ENCODE peak calls at places on chromosomes 12 and 14, in nine cellular contexts. K is upper lobe of left lung, H is progenitor cell of endocrine pancreas, P is fibroblast of lung, M is esophagus squamous epithelium, B is choroid plexus epithelial cell, Q is epithelial cell of proximal tubule, Z is fibroblast of mammary gland, R is left ventricle myocardium inferior. A is an unnamed sample.

GRCh38 chr12:15227004-15227679 is 5.9 kb upstream of the RERG start:
- DNase-seq in B (peak), R (peak), K (no peak), M (no peak), Z (peak), P (peak), Q (no peak), H (no peak), A (no peak)

GRCh38 chr12:96989916-96990315 is 82.9 kb downstream of the NEDD1 start:
- DNase-seq in K (no peak), Z (no peak), B (peak), H (no peak), Q (no peak), M (no peak), R (no peak), P (peak), A (no peak)

GRCh38 chr14:31449971-31450610 is 7.2 kb downstream of the DTD2 start:
- DNase-seq in R (no peak), M (no peak), K (no peak), B (peak), P (peak), Z (peak), Q (no peak), H (no peak), A (no peak)

GRCh38 chr14:105312973-105313372 is 1.6 kb upstream of the PACS2 start:
- DNase-seq in P (no peak), B (no peak), R (no peak), M (no peak), H (no peak), Z (no peak), K (no peak), Q (no peak), A (no peak)

GRCh38 chr14:93926873-93927571 is at the start of gene FAM181A:
- DNase-seq in M (no peak), B (no peak), P (no peak), Q (no peak), Z (no peak), H (no peak), K (peak), R (no peak), A (no peak)

GRCh38 chr14:36502558-36503508 is 17.2 kb downstream of the NKX2-1 start:
- DNase-seq in K (no peak), P (no peak), M (no peak), R (no peak), B (no peak), H (no peak), Z (no peak), Q (no peak), A (no peak)

GRCh38 chr14:53042480-53042879 is 91.6 kb upstream of the FERMT2 start:
- DNase-seq in P (peak), K (no peak), Q (no peak), M (no peak), H (no peak), B (peak), Z (no peak), R (no peak), A (no peak)

GRCh38 chr12:92208613-92209121 is 63.0 kb upstream of the BTG1 start:
- DNase-seq in K (no peak), B (peak), Q (peak), P (peak), Z (peak), M (no peak), R (no peak), H (no peak), A (no peak)

GRCh38 chr12:55931317-55931779 is 386 bp downstream of the DGKA start:
- DNase-seq in Q (no peak), K (no peak), R (peak), H (no peak), M (no peak), Z (no peak), P (no peak), B (peak), A (no peak)

GRCh38 chr12:18165889-18166288 is 75.9 kb upstream of the RERGL start:
- DNase-seq in H (no peak), R (no peak), B (no peak), P (no peak), K (no peak), M (no peak), Q (no peak), Z (peak), A (no peak)

GRCh38 chr14:39376671-39377403 is 55.4 kb downstream of the FBXO33 start:
- DNase-seq in Q (no peak), R (no peak), M (no peak), H (no peak), K (no peak), B (peak), Z (peak), P (peak), A (no peak)

GRCh38 chr14:80669416-80669815 is 272.1 kb downstream of the CEP128 start:
- DNase-seq in M (no peak), B (no peak), Q (no peak), P (peak), K (no peak), Z (peak), R (no peak), H (no peak), A (no peak)

GRCh38 chr12:89417246-89417977 is 65.1 kb upstream of the DUSP6 start:
- DNase-seq in B (peak), Q (no peak), Z (peak), K (no peak), H (no peak), R (no peak), P (peak), M (no peak), A (no peak)

GRCh38 chr14:75794615-75795038 is 133.6 kb downstream of the TTLL5 start:
- DNase-seq in K (no peak), Q (peak), H (no peak), R (no peak), M (no peak), B (peak), Z (peak), P (peak), A (no peak)

GRCh38 chr12:24496755-24497154 is 452.1 kb downstream of the BCAT1 start:
- DNase-seq in R (no peak), Q (peak), M (no peak), K (no peak), P (peak), H (no peak), B (peak), Z (peak), A (no peak)

GRCh38 chr12:124567035-124567672 is at the start of gene NCOR2:
- DNase-seq in B (peak), P (no peak), Q (no peak), M (no peak), K (peak), R (no peak), Z (no peak), H (peak), A (no peak)

GRCh38 chr12:14367097-14367661 is 1.7 kb downstream of the ATF7IP start:
- DNase-seq in Z (peak), B (peak), H (no peak), R (no peak), P (peak), M (no peak), Q (no peak), K (no peak), A (no peak)

GRCh38 chr12:56749364-56749763 is 2.8 kb downstream of the PRIM1 start:
- DNase-seq in Z (no peak), P (no peak), Q (no peak), B (no peak), K (no peak), R (no peak), M (no peak), H (no peak), A (no peak)

GRCh38 chr14:90624732-90625444 is 191.3 kb downstream of the TTC7B start:
- DNase-seq in Q (no peak), Z (peak), R (no peak), B (peak), K (peak), M (no peak), P (no peak), H (no peak), A (no peak)

GRCh38 chr14:21913759-21914158 is 240.1 kb upstream of the OR4E1 start:
- DNase-seq in P (peak), M (no peak), Z (peak), Q (peak), H (peak), B (peak), K (no peak), R (no peak), A (no peak)

GRCh38 chr12:80607361-80608135 is 99.9 kb upstream of the MYF6 start:
- DNase-seq in K (no peak), M (no peak), H (no peak), Z (no peak), P (no peak), R (no peak), B (no peak), Q (no peak), A (no peak)

GRCh38 chr14:102138935-102139247 is 806 bp upstream of the WDR20 start:
- DNase-seq in M (no peak), Z (no peak), H (no peak), K (no peak), Q (no peak), R (no peak), B (no peak), P (no peak), A (no peak)

GRCh38 chr14:34325493-34325892 is 136.5 kb downstream of the SPTSSA start:
- DNase-seq in B (no peak), K (no peak), H (no peak), M (no peak), R (no peak), Q (no peak), P (no peak), Z (no peak), A (no peak)

GRCh38 chr14:77026930-77027537 is 1.5 kb downstream of the IRF2BPL start:
- DNase-seq in H (peak), B (peak), K (peak), Q (no peak), M (no peak), Z (peak), R (peak), P (peak), A (no peak)

GRCh38 chr12:116673713-116674112 is 64.2 kb downstream of the SPRING1 start:
- DNase-seq in P (no peak), Q (no peak), R (no peak), H (no peak), B (no peak), M (no peak), Z (no peak), K (no peak), A (no peak)

GRCh38 chr14:21534576-21534975 is 8.4 kb upstream of the SALL2 start:
- DNase-seq in M (no peak), K (no peak), P (no peak), Q (no peak), Z (no peak), R (no peak), H (no peak), B (peak), A (no peak)

GRCh38 chr12:15534322-15534721 is 212.0 kb downstream of the PTPRO start:
- DNase-seq in Z (peak), M (no peak), P (peak), K (no peak), Q (no peak), H (no peak), B (peak), R (no peak), A (no peak)

GRCh38 chr12:59596232-59597143 is 659 bp downstream of the SLC16A7 start:
- DNase-seq in Z (peak), P (peak), H (peak), K (peak), Q (no peak), R (peak), M (peak), B (peak), A (peak)

GRCh38 chr12:53950441-53950781 is 4.3 kb upstream of the HOXC12 start:
- DNase-seq in P (no peak), M (no peak), B (no peak), K (no peak), R (no peak), H (no peak), Q (no peak), Z (no peak), A (no peak)
- TF ChIP-seq CTCF in P (no peak), M (no peak), B (no peak), K (no peak), R (no peak), H (no peak), Q (no peak), Z (no peak), A (no peak)

DNA sequence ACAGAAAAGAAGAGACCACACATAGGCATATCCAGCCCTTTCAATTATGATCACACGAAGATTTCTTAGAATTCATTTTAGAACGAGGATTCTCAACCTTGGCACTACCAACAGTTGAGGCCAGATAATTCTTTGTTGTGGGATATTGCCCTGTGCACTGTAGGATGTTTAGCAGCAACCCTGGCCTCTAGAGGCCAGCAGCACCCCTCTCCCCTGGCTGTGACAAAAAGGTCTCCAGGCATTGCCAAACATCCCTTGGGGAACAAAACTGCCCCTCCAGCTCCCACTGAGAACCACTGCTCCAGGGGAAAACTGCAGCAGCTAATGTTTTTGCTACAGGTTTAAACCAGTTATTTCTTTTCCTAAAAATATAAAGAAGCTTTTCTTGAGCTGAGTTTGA is 7.1 kb downstream of the NT5DC3 start:
- DNase-seq in H (no peak), P (no peak), M (no peak), R (no peak), Z (no peak), Q (no peak), K (no peak), B (no peak), A (no peak)
- TF ChIP-seq CTCF in H (no peak), P (no peak), M (no peak), R (no peak), Z (peak), Q (no peak), K (no peak), B (peak), A (no peak)

GRCh38 chr12:132077322-132078100 is 66.6 kb downstream of the DDX51 start:
- DNase-seq in H (no peak), B (no peak), M (no peak), P (no peak), Q (no peak), K (peak), R (no peak), Z (no peak), A (no peak)

GRCh38 chr12:132075714-132076553 is 68.2 kb downstream of the DDX51 start:
- DNase-seq in R (no peak), Q (no peak), Z (no peak), H (no peak), B (no peak), P (no peak), M (no peak), K (no peak), A (no peak)

GRCh38 chr12:132074216-132074615 is 69.9 kb downstream of the DDX51 start:
- DNase-seq in Q (no peak), K (no peak), R (no peak), M (no peak), Z (no peak), B (no peak), H (no peak), P (no peak), A (no peak)

GRCh38 chr12:132078190-132078589 is 65.9 kb downstream of the DDX51 start:
- DNase-seq in K (no peak), H (no peak), P (peak), B (peak), Z (peak), R (no peak), M (no peak), Q (no peak), A (peak)

GRCh38 chr12:132075026-132075713 is 68.9 kb downstream of the DDX51 start:
- DNase-seq in Z (no peak), P (no peak), R (no peak), H (no peak), Q (no peak), K (no peak), B (peak), M (no peak), A (no peak)
- TF ChIP-seq CTCF in Z (peak), P (peak), R (no peak), H (peak), Q (peak), K (no peak), B (peak), M (no peak), A (no peak)

GRCh38 chr14:69572634-69573135 is 2.0 kb downstream of the CCDC177 start:
- DNase-seq in B (no peak), H (no peak), K (peak), R (no peak), P (no peak), Q (no peak), Z (no peak), M (no peak), A (no peak)

GRCh38 chr14:69573841-69574265 is 818 bp downstream of the CCDC177 start:
- DNase-seq in B (no peak), H (no peak), K (no peak), P (no peak), Z (no peak), R (no peak), Q (no peak), M (no peak), A (no peak)

GRCh38 chr14:69574266-69574953 is at the start of gene CCDC177:
- DNase-seq in M (no peak), P (peak), B (peak), Q (no peak), K (peak), R (no peak), H (peak), Z (peak), A (peak)

GRCh38 chr14:69573205-69573840 is 1.3 kb downstream of the CCDC177 start:
- DNase-seq in B (no peak), Q (no peak), K (peak), R (no peak), P (no peak), H (no peak), M (no peak), Z (no peak), A (no peak)

DNA sequence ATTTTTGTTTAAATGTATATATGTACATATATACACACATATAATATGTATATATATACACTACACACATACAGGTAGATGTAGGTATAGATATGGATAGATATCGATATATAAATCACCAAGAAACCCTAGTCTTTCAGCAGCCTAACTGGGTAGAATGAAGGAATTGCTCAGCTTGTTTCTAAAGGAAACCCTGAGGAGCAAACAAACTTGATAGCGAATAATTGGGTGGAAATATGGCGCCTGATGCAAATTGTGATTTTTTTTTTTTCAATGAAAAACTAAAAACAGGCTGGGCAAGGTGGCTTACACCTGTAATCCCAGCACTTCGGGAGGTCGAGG is 254 bp upstream of the CCDC177 start:
- DNase-seq in Q (no peak), B (no peak), M (no peak), R (no peak), P (no peak), Z (no peak), K (no peak), H (no peak), A (no peak)
- TF ChIP-seq CTCF in Q (no peak), B (no peak), M (no peak), R (peak), P (no peak), Z (no peak), K (no peak), H (no peak), A (no peak)

GRCh38 chr12:11648514-11649412 is 711 bp upstream of the ETV6 start:
- DNase-seq in P (peak), H (peak), M (no peak), Q (peak), Z (peak), K (peak), B (peak), R (peak), A (peak)
- TF ChIP-seq CTCF in P (no peak), H (peak), M (no peak), Q (no peak), Z (no peak), K (no peak), B (peak), R (no peak), A (no peak)